ENCODE peak calls at places on chromosomes 3 and 15, in seven cellular contexts. One of them, this sample, is unnamed.

GRCh38 chr3:99928758-99929408 is 111.2 kb downstream of the CMSS1 start:
- DNase-seq in NCI-H1092: no peak
- DNase-seq in EH: no peak
- DNase-seq in left kidney: no peak
- DNase-seq in keratinocyte: no peak
- DNase-seq in activated CD8-positive, alpha-beta memory T cell treated with anti-CD3 and anti-CD28 coated beads for 24 hours: no peak
- DNase-seq in B cell: no peak
- DNase-seq in this sample: no peak

GRCh38 chr15:20340931-20341661 is 200.5 kb downstream of the GOLGA6L6 start:
- DNase-seq in B cell: peak
- DNase-seq in left kidney: no peak
- DNase-seq in NCI-H1092: no peak
- DNase-seq in activated CD8-positive, alpha-beta memory T cell treated with anti-CD3 and anti-CD28 coated beads for 24 hours: peak
- DNase-seq in keratinocyte: no peak
- DNase-seq in EH: no peak
- DNase-seq in this sample: peak

GRCh38 chr15:85071061-85071460 is 89.4 kb downstream of the PDE8A start:
- DNase-seq in keratinocyte: no peak
- DNase-seq in EH: no peak
- DNase-seq in NCI-H1092: no peak
- DNase-seq in activated CD8-positive, alpha-beta memory T cell treated with anti-CD3 and anti-CD28 coated beads for 24 hours: no peak
- DNase-seq in B cell: no peak
- DNase-seq in left kidney: peak
- DNase-seq in this sample: no peak

GRCh38 chr3:134430950-134431445 is 54.8 kb downstream of the ANAPC13 start:
- DNase-seq in B cell: no peak
- DNase-seq in EH: peak
- DNase-seq in NCI-H1092: no peak
- DNase-seq in activated CD8-positive, alpha-beta memory T cell treated with anti-CD3 and anti-CD28 coated beads for 24 hours: no peak
- DNase-seq in left kidney: no peak
- DNase-seq in keratinocyte: no peak
- DNase-seq in this sample: no peak

GRCh38 chr15:98113357-98113756 is 152.9 kb downstream of the ARRDC4 start:
- DNase-seq in EH: peak
- DNase-seq in NCI-H1092: no peak
- DNase-seq in B cell: no peak
- DNase-seq in activated CD8-positive, alpha-beta memory T cell treated with anti-CD3 and anti-CD28 coated beads for 24 hours: no peak
- DNase-seq in keratinocyte: no peak
- DNase-seq in left kidney: peak
- DNase-seq in this sample: no peak

GRCh38 chr3:140388525-140388924 is 289.3 kb upstream of the TRIM42 start:
- DNase-seq in left kidney: no peak
- DNase-seq in keratinocyte: no peak
- DNase-seq in NCI-H1092: no peak
- DNase-seq in B cell: no peak
- DNase-seq in activated CD8-positive, alpha-beta memory T cell treated with anti-CD3 and anti-CD28 coated beads for 24 hours: no peak
- DNase-seq in EH: no peak
- DNase-seq in this sample: no peak

GRCh38 chr3:103009609-103010008 is 574.8 kb downstream of the ZPLD1 start:
- DNase-seq in activated CD8-positive, alpha-beta memory T cell treated with anti-CD3 and anti-CD28 coated beads for 24 hours: no peak
- DNase-seq in B cell: no peak
- DNase-seq in left kidney: no peak
- DNase-seq in EH: no peak
- DNase-seq in keratinocyte: no peak
- DNase-seq in NCI-H1092: no peak
- DNase-seq in this sample: no peak

GRCh38 chr15:63212050-63212973 is 22.9 kb downstream of the RAB8B start:
- DNase-seq in left kidney: no peak
- DNase-seq in B cell: no peak
- DNase-seq in activated CD8-positive, alpha-beta memory T cell treated with anti-CD3 and anti-CD28 coated beads for 24 hours: peak
- DNase-seq in NCI-H1092: no peak
- DNase-seq in keratinocyte: no peak
- DNase-seq in EH: peak
- DNase-seq in this sample: no peak

GRCh38 chr3:9955067-9955502 is 2.9 kb upstream of the PRRT3 start:
- DNase-seq in NCI-H1092: peak
- DNase-seq in activated CD8-positive, alpha-beta memory T cell treated with anti-CD3 and anti-CD28 coated beads for 24 hours: no peak
- DNase-seq in B cell: no peak
- DNase-seq in keratinocyte: no peak
- DNase-seq in EH: peak
- DNase-seq in left kidney: peak
- DNase-seq in this sample: peak

GRCh38 chr15:78325092-78325843 is 14.9 kb upstream of the CRABP1 start:
- DNase-seq in left kidney: peak
- DNase-seq in activated CD8-positive, alpha-beta memory T cell treated with anti-CD3 and anti-CD28 coated beads for 24 hours: no peak
- DNase-seq in B cell: no peak
- DNase-seq in keratinocyte: no peak
- DNase-seq in EH: peak
- DNase-seq in NCI-H1092: no peak
- DNase-seq in this sample: peak

GRCh38 chr3:191499307-191500125 is 38.6 kb downstream of the PYDC2 start:
- DNase-seq in left kidney: peak
- DNase-seq in EH: peak
- DNase-seq in keratinocyte: no peak
- DNase-seq in activated CD8-positive, alpha-beta memory T cell treated with anti-CD3 and anti-CD28 coated beads for 24 hours: no peak
- DNase-seq in NCI-H1092: peak
- DNase-seq in B cell: no peak
- DNase-seq in this sample: peak

GRCh38 chr3:126349071-126349470 is 8.1 kb downstream of the KLF15 start:
- DNase-seq in keratinocyte: no peak
- DNase-seq in B cell: no peak
- DNase-seq in activated CD8-positive, alpha-beta memory T cell treated with anti-CD3 and anti-CD28 coated beads for 24 hours: no peak
- DNase-seq in EH: no peak
- DNase-seq in NCI-H1092: no peak
- DNase-seq in left kidney: no peak
- DNase-seq in this sample: no peak

GRCh38 chr15:31434418-31435255 is 108.0 kb downstream of the KLF13 start:
- DNase-seq in activated CD8-positive, alpha-beta memory T cell treated with anti-CD3 and anti-CD28 coated beads for 24 hours: peak
- DNase-seq in left kidney: no peak
- DNase-seq in EH: peak
- DNase-seq in B cell: peak
- DNase-seq in keratinocyte: peak
- DNase-seq in NCI-H1092: no peak
- DNase-seq in this sample: peak

GRCh38 chr3:138938056-138938876 is 8.7 kb downstream of the FOXL2 start:
- DNase-seq in B cell: peak
- DNase-seq in keratinocyte: no peak
- DNase-seq in left kidney: peak
- DNase-seq in EH: no peak
- DNase-seq in activated CD8-positive, alpha-beta memory T cell treated with anti-CD3 and anti-CD28 coated beads for 24 hours: peak
- DNase-seq in NCI-H1092: no peak
- DNase-seq in this sample: no peak